ENCODE peak calls at places on chromosomes 7 and 10, in five cellular contexts. O is HCT116; H is CD8-positive, alpha-beta memory T cell; C is naive thymus-derived CD4-positive, alpha-beta T cell; L is PC-3. G is an unnamed sample.
A peak's percentile ranks its signal among the peaks of the same experiment; 100 is the strongest.

GRCh38 chr10:72086466-72087391 is 1.6 kb downstream of the SPOCK2 start:
- DNase-seq in H (peak; percentile 82), L (no peak), O (no peak), C (peak; percentile 62), G (peak; percentile 52)

GRCh38 chr7:14902589-14902963 is at the start of gene DGKB:
- DNase-seq in C (no peak), L (no peak), O (no peak), H (no peak), G (no peak)

GRCh38 chr7:151381333-151382078 is 28.3 kb downstream of the WDR86 start:
- DNase-seq in O (no peak), L (no peak), C (peak; percentile 72), H (peak; percentile 74), G (peak; percentile 78)

GRCh38 chr10:24912214-24912613 is 40.2 kb downstream of the PRTFDC1 start:
- DNase-seq in O (no peak), L (peak; percentile 41), C (no peak), H (no peak), G (no peak)

GRCh38 chr10:3720228-3721019 is 64.6 kb downstream of the KLF6 start:
- DNase-seq in O (no peak), H (no peak), C (no peak), L (no peak), G (no peak)

GRCh38 chr7:96976106-96976505 is 29.2 kb upstream of the DLX6 start:
- DNase-seq in O (no peak), C (no peak), L (no peak), H (no peak), G (no peak)

GRCh38 chr10:79454259-79454658 is 8.8 kb upstream of the ZCCHC24 start:
- DNase-seq in H (no peak), C (no peak), L (peak; percentile 99), O (no peak), G (no peak)

GRCh38 chr10:70130878-70131559 is 1.6 kb downstream of the AIFM2 start:
- DNase-seq in C (no peak), O (no peak), H (no peak), L (peak; percentile 87), G (no peak)

GRCh38 chr10:25552283-25552919 is 377.6 kb downstream of the GPR158 start:
- DNase-seq in C (no peak), L (no peak), H (no peak), O (no peak), G (no peak)

GRCh38 chr7:47931788-47932425 is 16.4 kb downstream of the PKD1L1 start:
- DNase-seq in O (no peak), L (no peak), H (no peak), C (no peak), G (no peak)

GRCh38 chr10:3131098-3131497 is 41.5 kb downstream of the PITRM1 start:
- DNase-seq in O (no peak), H (no peak), C (no peak), L (peak; percentile 73), G (no peak)

GRCh38 chr10:78852856-78853255 is 215.9 kb upstream of the ZMIZ1 start:
- DNase-seq in O (peak; percentile 18), H (no peak), L (peak; percentile 75), C (no peak), G (no peak)

GRCh38 chr7:158520825-158521224 is 66.8 kb downstream of the PTPRN2 start:
- DNase-seq in O (no peak), L (no peak), H (no peak), C (no peak), G (no peak)
- H3K9me3 ChIP-seq in O (no peaks in the 10 kb centered on the region), L (no peaks in the 10 kb centered on the region), H (no peaks in the 10 kb centered on the region), C (no peaks in the 10 kb centered on the region), G (no peaks in the 10 kb centered on the region)

DNA sequence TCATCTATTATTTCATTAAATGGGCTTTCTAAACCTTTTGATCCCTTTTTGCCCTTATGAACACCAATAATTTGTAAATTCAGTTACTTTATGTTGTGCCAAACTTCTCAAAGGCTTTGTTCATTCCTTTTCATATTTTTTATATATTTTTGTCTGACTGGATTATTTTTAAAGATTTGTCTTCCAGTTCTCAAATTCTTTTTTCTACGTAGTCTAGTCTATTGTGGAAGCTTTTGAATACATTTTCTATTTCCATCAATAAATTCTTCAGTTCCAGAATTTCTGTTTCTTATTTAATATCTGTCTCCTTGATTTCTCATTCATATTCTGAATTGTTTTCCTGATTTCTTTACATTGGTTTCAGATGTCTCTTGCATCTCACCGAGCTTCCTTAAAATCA is 108.2 kb downstream of the CTNNA3 start:
- DNase-seq in C (no peak), L (no peak), O (no peak), H (no peak), G (no peak)
- H3K9me3 ChIP-seq in C (no peaks in the 10 kb centered on the region), L (peaks cover 35% of the 10 kb centered on the region), O (peaks cover 3% of the 10 kb centered on the region), H (no peaks in the 10 kb centered on the region), G (peaks cover 5% of the 10 kb centered on the region)

GRCh38 chr10:37710831-37711616 is 146.4 kb downstream of the ZNF248 start:
- DNase-seq in O (no peak), C (no peak), L (peak; percentile 90), H (no peak), G (no peak)

GRCh38 chr10:37713642-37714041 is 143.8 kb downstream of the ZNF248 start:
- DNase-seq in C (no peak), H (no peak), L (peak; percentile 70), O (no peak), G (no peak)

GRCh38 chr10:37712489-37713131 is 144.8 kb downstream of the ZNF248 start:
- DNase-seq in O (no peak), H (no peak), C (no peak), L (no peak), G (no peak)

GRCh38 chr10:37713132-37713501 is 144.3 kb downstream of the ZNF248 start:
- DNase-seq in O (no peak), C (no peak), H (no peak), L (no peak), G (no peak)

GRCh38 chr10:37711617-37712488 is 145.6 kb downstream of the ZNF248 start:
- DNase-seq in C (no peak), O (no peak), L (no peak), H (no peak), G (no peak)
- H3K9me3 ChIP-seq in C (no peaks in the 10 kb centered on the region), O (no peaks in the 10 kb centered on the region), L (no peaks in the 10 kb centered on the region), H (no peaks in the 10 kb centered on the region), G (no peaks in the 10 kb centered on the region)

DNA sequence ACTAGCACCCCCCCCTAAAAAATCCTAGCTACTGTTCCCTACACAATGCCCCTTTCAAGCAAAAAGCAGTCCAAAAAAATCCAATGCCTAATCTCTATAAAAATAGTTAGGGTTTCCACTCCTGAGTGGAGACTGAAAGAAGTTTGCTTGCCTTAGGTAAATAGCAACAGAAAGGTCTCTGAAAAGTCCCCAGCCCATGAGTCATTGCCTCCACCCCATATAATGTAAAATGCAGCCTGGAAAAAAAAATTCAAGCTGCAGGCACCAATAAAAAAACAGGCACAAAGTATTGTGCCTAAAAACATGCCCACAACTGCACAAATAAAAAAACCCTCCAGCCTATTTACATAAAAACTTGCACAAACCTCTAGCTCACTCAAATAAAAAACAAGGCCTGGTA is 47.5 kb downstream of the ZNF680 start:
- DNase-seq in O (no peak), H (no peak), C (no peak), L (peak; percentile 8), G (no peak)
- H3K9me3 ChIP-seq in O (peaks cover 38% of the 10 kb centered on the region), H (peaks cover 19% of the 10 kb centered on the region), C (peaks cover 6% of the 10 kb centered on the region), L (peaks cover 41% of the 10 kb centered on the region), G (peaks cover 25% of the 10 kb centered on the region)

DNA sequence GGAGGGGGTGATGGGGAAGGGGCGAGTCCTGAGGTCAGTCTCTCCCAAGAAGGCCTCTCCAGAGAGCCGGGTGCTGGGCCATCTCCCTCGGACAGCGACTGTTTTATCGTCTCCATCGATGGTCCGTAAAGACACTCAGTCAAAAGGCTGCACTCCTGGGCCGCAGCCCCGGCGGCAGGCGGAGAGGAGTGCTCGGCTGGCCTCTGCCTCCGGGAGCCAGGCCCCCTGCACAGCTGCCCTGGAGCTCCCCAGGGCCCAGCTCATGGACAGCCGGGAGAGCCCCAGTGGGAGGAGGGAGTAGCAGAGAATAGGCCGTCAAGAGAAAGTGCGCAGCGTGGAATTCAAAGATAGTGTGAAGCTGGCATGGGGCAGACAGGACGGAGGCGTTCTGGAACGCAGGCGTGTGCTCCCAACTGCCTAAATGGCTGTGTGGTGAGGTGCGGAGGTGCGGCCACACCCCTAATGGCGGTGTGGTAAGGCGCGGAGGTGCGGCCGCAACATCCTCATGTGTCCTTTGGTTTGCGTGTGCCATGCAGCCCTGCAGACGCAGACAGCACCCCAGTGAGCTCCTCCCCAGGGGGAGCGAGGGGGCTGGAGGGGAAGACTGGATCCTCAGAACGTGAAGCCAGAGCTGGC is 477.4 kb upstream of the FOXK1 start:
- DNase-seq in H (peak; percentile 31), L (no peak), O (no peak), C (no peak), G (peak; percentile 23)
- H3K9me3 ChIP-seq in H (no peaks in the 10 kb centered on the region), L (no peaks in the 10 kb centered on the region), O (no peaks in the 10 kb centered on the region), C (no peaks in the 10 kb centered on the region), G (no peaks in the 10 kb centered on the region)

GRCh38 chr10:19014034-19014433 is 34.6 kb upstream of the MALRD1 start:
- DNase-seq in O (no peak), C (no peak), H (no peak), L (peak; percentile 22), G (no peak)
- H3K9me3 ChIP-seq in O (peaks cover 16% of the 10 kb centered on the region), C (no peaks in the 10 kb centered on the region), H (no peaks in the 10 kb centered on the region), L (no peaks in the 10 kb centered on the region), G (no peaks in the 10 kb centered on the region)

G was measured in T-helper 17 cell.